ENCODE peak calls at places on chromosomes 13 and 19, in seven cellular contexts. U is AG09309, H is HCT116, S is WTC11, O is MV-4-11, Y is pons, Q is amniotic stem cell. G is an unnamed sample.
A peak's percentile ranks its signal among the peaks of the same experiment; 100 is the strongest.

GRCh38 chr13:50843256-50844043 is at the start of gene DLEU7:
- DNase-seq in U (no peak), H (no peak), S (peak; percentile 79), O (no peak), Y (no peak), Q (no peak), G (no peak)

GRCh38 chr13:46179576-46180368 is 2.2 kb downstream of the LCP1 start:
- DNase-seq in U (no peak), H (no peak), S (no peak), O (peak; percentile 82), Y (no peak), Q (no peak), G (no peak)

GRCh38 chr19:15563325-15563794 is 51.7 kb upstream of the CYP4F8 start:
- DNase-seq in U (no peak), H (no peak), S (no peak), O (peak; percentile 22), Y (no peak), Q (no peak), G (no peak)

GRCh38 chr13:49112782-49113525 is 107.2 kb upstream of the MLNR start:
- DNase-seq in U (no peak), H (no peak), S (no peak), O (peak; percentile 33), Y (no peak), Q (no peak), G (no peak)

GRCh38 chr13:20231839-20232555 is at the start of gene GJB6:
- DNase-seq in U (no peak), H (no peak), S (peak; percentile 68), O (no peak), Y (no peak), Q (no peak), G (no peak)

GRCh38 chr19:39676004-39676403 is 20.3 kb downstream of the LGALS16 start:
- DNase-seq in U (no peak), H (no peak), S (no peak), O (no peak), Y (no peak), Q (no peak), G (no peak)

GRCh38 chr13:27830010-27830409 is 37.7 kb downstream of the GSX1 start:
- DNase-seq in U (no peak), H (peak; percentile 32), S (peak; percentile 82), O (peak; percentile 33), Y (no peak), Q (no peak), G (peak; percentile 43)

GRCh38 chr13:93079294-93079693 is 147.3 kb upstream of the GPC6 start:
- DNase-seq in U (no peak), H (no peak), S (no peak), O (no peak), Y (no peak), Q (no peak), G (no peak)

GRCh38 chr19:55600336-55601028 is 394 bp downstream of the ZNF524 start:
- DNase-seq in U (no peak), H (no peak), S (peak; percentile 88), O (no peak), Y (peak; percentile 20), Q (no peak), G (peak; percentile 60)

GRCh38 chr13:73168226-73168992 is 109.6 kb downstream of the KLF5 start:
- DNase-seq in U (no peak), H (no peak), S (no peak), O (no peak), Y (no peak), Q (no peak), G (no peak)

GRCh38 chr19:17553256-17553655 is 2.2 kb upstream of the COLGALT1 start:
- DNase-seq in U (peak; percentile 84), H (no peak), S (no peak), O (peak; percentile 86), Y (peak; percentile 69), Q (peak; percentile 42), G (peak; percentile 69)

GRCh38 chr19:3480383-3481091 is at the start of gene SMIM24:
- DNase-seq in U (no peak), H (no peak), S (no peak), O (no peak), Y (no peak), Q (no peak), G (no peak)

GRCh38 chr13:113343692-113343968 is 20.3 kb downstream of the GRTP1 start:
- DNase-seq in U (no peak), H (no peak), S (no peak), O (no peak), Y (no peak), Q (no peak), G (no peak)

GRCh38 chr13:73870036-73870741 is 264.0 kb downstream of the KLF12 start:
- DNase-seq in U (no peak), H (no peak), S (no peak), O (no peak), Y (no peak), Q (no peak), G (no peak)

GRCh38 chr19:42149447-42150202 is 17.4 kb upstream of the POU2F2 start:
- DNase-seq in U (no peak), H (no peak), S (peak; percentile 29), O (no peak), Y (no peak), Q (no peak), G (no peak)

GRCh38 chr13:49840266-49840665 is 47.8 kb upstream of the KPNA3 start:
- DNase-seq in U (no peak), H (no peak), S (no peak), O (peak; percentile 86), Y (no peak), Q (no peak), G (no peak)

GRCh38 chr13:33441015-33441414 is 155.5 kb upstream of the STARD13 start:
- DNase-seq in U (no peak), H (peak; percentile 15), S (peak; percentile 30), O (peak; percentile 31), Y (no peak), Q (no peak), G (peak; percentile 16)

GRCh38 chr13:50222569-50223332 is 207.5 kb downstream of the KCNRG start:
- DNase-seq in U (peak; percentile 88), H (no peak), S (peak; percentile 14), O (peak; percentile 94), Y (peak; percentile 46), Q (no peak), G (peak; percentile 37)

GRCh38 chr13:99018418-99019180 is 40.7 kb upstream of the DOCK9 start:
- DNase-seq in U (peak; percentile 57), H (no peak), S (no peak), O (no peak), Y (no peak), Q (peak; percentile 14), G (peak; percentile 10)

GRCh38 chr13:75870397-75870801 is 234.3 kb downstream of the LMO7 start:
- DNase-seq in U (no peak), H (no peak), S (no peak), O (no peak), Y (peak; percentile 29), Q (no peak), G (no peak)

GRCh38 chr19:6737284-6737872 is at the start of gene GPR108:
- DNase-seq in U (peak; percentile 100), H (peak; percentile 100), S (peak; percentile 100), O (peak; percentile 100), Y (peak; percentile 100), Q (peak; percentile 100), G (peak; percentile 100)

GRCh38 chr19:54416695-54417491 is 1.6 kb downstream of the TTYH1 start:
- DNase-seq in U (no peak), H (no peak), S (peak; percentile 39), O (no peak), Y (no peak), Q (no peak), G (peak; percentile 4)

GRCh38 chr13:27375686-27376326 is 48.6 kb upstream of the GTF3A start:
- DNase-seq in U (no peak), H (peak; percentile 70), S (peak; percentile 85), O (peak; percentile 6), Y (peak; percentile 28), Q (no peak), G (peak; percentile 73)

GRCh38 chr19:37903096-37903495 is 3.3 kb downstream of the WDR87 start:
- DNase-seq in U (no peak), H (no peak), S (no peak), O (no peak), Y (no peak), Q (no peak), G (no peak)

GRCh38 chr19:39937792-39938191 is 3.4 kb upstream of the FCGBP start:
- DNase-seq in U (no peak), H (no peak), S (no peak), O (peak; percentile 67), Y (no peak), Q (no peak), G (no peak)

GRCh38 chr19:3606174-3606689 is 443 bp downstream of the TBXA2R start:
- DNase-seq in U (no peak), H (peak; percentile 10), S (peak; percentile 49), O (no peak), Y (no peak), Q (no peak), G (no peak)

GRCh38 chr19:40510526-40511115 is 43.8 kb downstream of the SPTBN4 start:
- DNase-seq in U (no peak), H (no peak), S (no peak), O (no peak), Y (no peak), Q (no peak), G (no peak)

GRCh38 chr13:29503041-29503837 is 92.2 kb downstream of the SLC7A1 start:
- DNase-seq in U (no peak), H (no peak), S (peak; percentile 70), O (no peak), Y (no peak), Q (no peak), G (peak; percentile 66)

GRCh38 chr13:112958127-112958989 is 10.7 kb upstream of the MCF2L start:
- DNase-seq in U (no peak), H (no peak), S (no peak), O (no peak), Y (no peak), Q (no peak), G (no peak)

GRCh38 chr13:95207769-95208366 is 93.4 kb downstream of the ABCC4 start:
- DNase-seq in U (no peak), H (no peak), S (no peak), O (no peak), Y (no peak), Q (no peak), G (no peak)

GRCh38 chr13:110323172-110323851 is 16.2 kb downstream of the COL4A2 start:
- DNase-seq in U (no peak), H (no peak), S (no peak), O (no peak), Y (no peak), Q (no peak), G (peak; percentile 84)

G was measured in hepatic stellate cell.